ENCODE peak calls at places on chromosomes 6 and 20, in five cellular contexts. Y is K562, B is H1, P is HepG2, E is GM12878. W is an unnamed sample.

GRCh38 chr20:11080010-11080409 is 406.2 kb upstream of the JAG1 start:
- DNase-seq in Y (no peak), P (no peak), E (no peak), B (no peak), W (no peak)

GRCh38 chr6:123967900-123968299 is 164.2 kb downstream of the NKAIN2 start:
- DNase-seq in E (no peak), Y (no peak), B (no peak), P (no peak), W (no peak)

GRCh38 chr6:27091661-27092315 is 155.7 kb upstream of the PRSS16 start:
- DNase-seq in E (peak), B (peak), P (peak), Y (peak), W (peak)

GRCh38 chr20:38114353-38114791 is 50.7 kb downstream of the TGM2 start:
- DNase-seq in Y (peak), P (no peak), B (peak), E (no peak), W (no peak)

GRCh38 chr6:80594461-80594860 is 488.0 kb downstream of the BCKDHB start:
- DNase-seq in B (no peak), Y (no peak), E (no peak), P (no peak), W (no peak)

GRCh38 chr6:27096834-27097511 is 150.5 kb upstream of the PRSS16 start:
- DNase-seq in B (peak), Y (peak), P (no peak), E (no peak), W (peak)

GRCh38 chr20:63097336-63097831 is 90.6 kb upstream of the BHLHE23 start:
- DNase-seq in B (peak), Y (no peak), P (no peak), E (no peak), W (no peak)

GRCh38 chr6:9295641-9296040 is 860.3 kb upstream of the SLC35B3 start:
- DNase-seq in B (no peak), P (no peak), Y (no peak), E (no peak), W (no peak)

GRCh38 chr6:128487746-128488145 is 32.7 kb downstream of the PTPRK start:
- DNase-seq in Y (no peak), P (no peak), E (no peak), B (no peak), W (no peak)

GRCh38 chr6:90097357-90097756 is 199.3 kb downstream of the BACH2 start:
- DNase-seq in Y (no peak), P (no peak), B (no peak), E (no peak), W (no peak)

GRCh38 chr6:88920088-88920487 is 43.3 kb downstream of the RNGTT start:
- DNase-seq in Y (no peak), E (no peak), P (no peak), B (no peak), W (no peak)

GRCh38 chr6:24872769-24873168 is 63.0 kb downstream of the RIPOR2 start:
- DNase-seq in Y (no peak), B (no peak), E (no peak), P (no peak), W (peak)

GRCh38 chr20:11350126-11351005 is 567.3 kb upstream of the BTBD3 start:
- DNase-seq in B (no peak), E (no peak), P (no peak), Y (no peak), W (no peak)

GRCh38 chr6:106509420-106510089 is 119.7 kb downstream of the RTN4IP1 start:
- DNase-seq in E (no peak), Y (no peak), P (peak), B (peak), W (peak)

DNA sequence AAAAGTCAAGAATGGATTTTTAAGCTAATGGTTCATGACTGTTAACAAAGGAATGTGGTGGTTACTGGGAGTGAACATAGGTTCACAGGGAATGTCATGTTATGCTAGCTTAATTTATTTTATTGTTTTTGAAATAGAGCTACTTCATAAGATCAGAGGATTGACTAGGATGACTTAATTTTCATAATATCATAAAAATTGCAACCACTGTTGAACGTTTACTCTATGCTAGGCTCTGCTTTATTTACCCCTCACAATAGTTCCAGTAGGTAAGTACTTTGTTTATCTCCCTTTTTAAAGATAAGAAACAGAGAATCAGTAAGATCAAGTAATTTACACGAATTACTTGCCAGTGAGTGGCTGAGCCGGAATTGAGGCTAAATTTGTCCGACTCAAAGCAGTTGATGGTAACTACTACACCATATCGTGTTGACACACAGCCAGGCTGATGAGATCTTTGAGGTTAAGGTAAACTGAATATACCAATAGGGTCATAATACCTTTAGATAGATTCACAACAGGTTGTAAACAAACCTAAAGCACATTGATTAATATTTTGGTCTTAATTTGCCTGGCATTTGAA is 194.6 kb upstream of the CITED2 start:
- DNase-seq in Y (no peak), P (no peak), E (no peak), B (no peak), W (peak)
- TF ChIP-seq RFX5 in Y (no peak), P (no peak), E (no peak), B (no peak), W (no peak)

GRCh38 chr6:122020588-122021271 is 378.7 kb upstream of the HSF2 start:
- DNase-seq in P (no peak), B (no peak), E (peak), Y (no peak), W (no peak)
- TF ChIP-seq SIN3A in P (no peak), B (no peak), E (no peak), Y (no peak), W (no peak)

GRCh38 chr6:3309391-3310050 is 50.8 kb downstream of the PSMG4 start:
- DNase-seq in B (no peak), P (no peak), Y (no peak), E (no peak), W (no peak)
- TF ChIP-seq RFX5 in B (no peak), P (no peak), Y (no peak), E (no peak), W (no peak)

DNA sequence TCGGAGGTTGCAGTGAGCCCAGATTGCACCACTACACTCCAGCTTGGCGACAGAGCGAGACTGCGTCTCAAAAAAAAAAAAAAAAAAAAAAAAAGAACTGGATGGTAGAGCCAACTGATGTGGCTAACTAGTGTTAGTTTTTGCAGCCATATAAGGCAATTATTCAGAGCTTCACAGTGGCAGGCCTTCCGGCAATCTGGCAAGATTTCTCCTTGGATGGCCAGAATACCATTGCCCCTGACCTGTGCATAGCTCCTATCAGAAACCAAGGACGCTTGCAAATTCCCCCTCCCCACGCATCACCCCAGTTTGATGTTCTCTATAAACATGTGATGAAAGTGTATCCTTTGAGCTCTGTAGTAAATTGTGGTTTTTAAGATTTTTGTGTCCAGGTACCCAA is 127.0 kb downstream of the RNF144B start:
- DNase-seq in Y (no peak), B (no peak), P (no peak), E (no peak), W (no peak)
- TF ChIP-seq SIN3A in Y (no peak), B (no peak), P (no peak), E (no peak), W (no peak)

GRCh38 chr6:150857906-150858365 is 7.6 kb upstream of the MTHFD1L start:
- DNase-seq in E (no peak), Y (no peak), P (no peak), B (no peak), W (no peak)
- TF ChIP-seq RFX5 in E (no peak), Y (no peak), P (no peak), B (no peak), W (no peak)

DNA sequence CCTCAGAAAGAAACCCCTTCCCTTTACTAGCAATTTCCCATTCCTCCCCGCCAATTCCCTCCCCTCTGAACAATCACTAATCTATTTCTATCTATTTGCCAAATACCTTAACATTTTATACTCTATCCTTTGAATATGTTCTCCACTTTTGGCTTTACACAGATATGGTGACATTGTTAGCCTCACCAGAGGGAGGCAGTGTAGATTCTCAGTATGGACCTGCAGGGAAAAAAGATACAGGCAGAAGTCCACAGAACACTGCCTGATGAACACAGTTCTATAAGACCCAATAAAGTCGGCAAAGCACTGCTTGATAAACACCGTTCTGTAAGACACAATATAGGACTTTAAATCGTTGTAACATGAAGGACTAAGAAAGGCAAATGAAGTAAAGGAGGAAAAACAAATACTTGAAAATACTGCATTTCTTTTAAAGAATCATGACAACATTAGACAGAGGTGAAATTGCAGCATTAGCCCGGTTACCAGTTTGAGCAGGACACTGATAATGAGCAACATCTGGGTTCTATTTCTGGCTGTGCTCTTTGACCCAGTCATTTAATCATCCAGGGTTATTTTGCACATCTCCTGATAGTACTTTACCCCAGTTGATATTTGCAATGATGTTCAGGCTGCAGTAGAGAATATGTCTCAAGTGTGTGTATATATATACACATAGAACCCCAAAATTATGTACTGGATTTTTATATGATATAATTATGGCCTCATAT is 296.8 kb downstream of the UTRN start:
- DNase-seq in P (peak), E (no peak), Y (peak), B (no peak), W (peak)
- TF ChIP-seq SIN3A in P (no peak), E (no peak), Y (no peak), B (no peak), W (no peak)

GRCh38 chr6:109202409-109203264 is 107.3 kb downstream of the CEP57L1 start:
- DNase-seq in P (no peak), Y (no peak), E (no peak), B (no peak), W (no peak)

DNA sequence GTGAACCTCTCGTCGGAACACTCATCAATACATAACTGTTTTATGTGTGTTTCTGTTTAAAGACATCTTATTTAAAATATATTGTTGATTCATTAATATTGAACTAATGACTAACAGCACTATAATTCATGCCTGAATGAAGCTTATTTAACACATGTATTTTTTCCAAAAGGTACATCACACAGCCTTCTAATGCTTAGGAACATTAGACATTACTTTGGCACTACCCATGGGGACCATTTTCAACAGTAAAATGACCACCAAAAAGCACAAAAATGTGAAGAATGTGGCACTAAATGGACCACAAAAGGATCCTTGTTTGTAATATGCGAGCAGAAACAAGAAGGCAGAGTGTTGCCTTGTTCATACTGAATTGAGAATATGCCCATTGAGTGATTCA is 109.2 kb downstream of the CEP57L1 start:
- DNase-seq in E (no peak), Y (no peak), P (no peak), B (no peak), W (no peak)
- TF ChIP-seq RFX5 in E (no peak), Y (no peak), P (no peak), B (no peak), W (no peak)

GRCh38 chr20:17721802-17722486 is 22.2 kb downstream of the BANF2 start:
- DNase-seq in B (no peak), Y (peak), E (no peak), P (peak), W (no peak)
- TF ChIP-seq SIN3A in B (no peak), Y (no peak), E (no peak), P (peak), W (no peak)

DNA sequence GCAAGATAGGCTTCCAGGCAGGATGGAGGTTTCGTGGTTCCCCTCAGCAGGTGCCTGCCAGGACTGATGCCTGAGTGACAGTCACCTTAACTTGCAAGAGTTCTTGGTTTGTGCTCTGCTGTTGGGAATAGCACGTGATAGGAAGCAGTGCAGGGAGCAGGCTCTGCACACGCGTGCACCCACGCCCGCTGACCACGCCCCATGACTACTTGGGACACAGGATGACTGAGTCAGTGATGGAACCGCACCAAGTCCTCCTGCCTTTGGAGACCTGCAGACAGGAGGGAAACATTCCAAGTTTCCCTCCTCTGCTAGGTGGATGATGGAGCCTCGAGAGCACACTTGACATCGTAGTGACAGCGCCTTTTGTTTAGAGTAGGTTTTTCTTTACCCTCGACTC is 164.2 kb downstream of the DTNBP1 start:
- DNase-seq in B (no peak), E (no peak), Y (no peak), P (no peak), W (no peak)
- TF ChIP-seq RFX5 in B (no peak), E (no peak), Y (no peak), P (no peak), W (no peak)

W was measured in SK-N-SH.